ENCODE peak calls at places on chromosomes 11 and 22, in ten cellular contexts. B, N, K, W, R, A, L, Q, G and E are unnamed samples.

GRCh38 chr22:25672685-25673084 is 69.3 kb upstream of the MYO18B start:
- DNase-seq in W (no peak), R (no peak), A (no peak), G (no peak), N (no peak), K (no peak), L (no peak), Q (no peak), B (peak; percentile 73), E (no peak)

GRCh38 chr11:32448232-32448631 is 12.9 kb upstream of the WT1 start:
- DNase-seq in G (no peak), K (no peak), W (no peak), N (peak; percentile 79), A (no peak), Q (no peak), L (peak; percentile 19), B (no peak), R (peak; percentile 59), E (peak; percentile 82)

GRCh38 chr11:117690484-117691205 is 106.4 kb downstream of the DSCAML1 start:
- DNase-seq in K (no peak), A (no peak), G (no peak), Q (no peak), W (no peak), L (no peak), N (no peak), R (peak; percentile 1), B (no peak), E (no peak)

GRCh38 chr11:17267576-17267975 is 9.0 kb upstream of the NUCB2 start:
- DNase-seq in G (no peak), B (no peak), W (no peak), K (peak; percentile 28), R (peak; percentile 89), N (peak; percentile 1), A (no peak), Q (no peak), L (no peak), E (no peak)

GRCh38 chr11:86370171-86370570 is 4.5 kb upstream of the CCDC81 start:
- DNase-seq in G (no peak), N (no peak), A (no peak), L (no peak), B (no peak), R (no peak), Q (no peak), K (no peak), W (no peak), E (no peak)

GRCh38 chr11:18299724-18300123 is 22.2 kb downstream of the HPS5 start:
- DNase-seq in N (no peak), R (no peak), W (no peak), A (no peak), G (no peak), B (no peak), K (no peak), Q (no peak), L (no peak), E (no peak)

GRCh38 chr11:107699371-107700348 is 12.2 kb downstream of the SLN start:
- DNase-seq in A (no peak), W (no peak), Q (no peak), L (no peak), R (no peak), K (no peak), G (no peak), N (no peak), B (no peak), E (no peak)

GRCh38 chr11:94417386-94417987 is 16.3 kb upstream of the GPR83 start:
- DNase-seq in A (no peak), L (peak; percentile 31), Q (no peak), K (no peak), B (peak; percentile 69), R (peak; percentile 61), G (no peak), W (no peak), N (peak; percentile 66), E (peak; percentile 68)

GRCh38 chr11:17550455-17551346 is 3.6 kb downstream of the OTOG start:
- DNase-seq in K (no peak), G (no peak), N (no peak), R (no peak), B (no peak), W (peak; percentile 49), L (no peak), Q (no peak), A (no peak), E (no peak)

GRCh38 chr11:10436224-10436623 is 18.8 kb upstream of the AMPD3 start:
- DNase-seq in K (no peak), A (no peak), G (no peak), N (no peak), R (no peak), W (no peak), Q (no peak), B (no peak), L (no peak), E (no peak)

GRCh38 chr22:45090364-45090960 is 73.3 kb upstream of the NUP50 start:
- DNase-seq in Q (no peak), A (no peak), L (no peak), W (no peak), R (peak; percentile 25), K (peak; percentile 61), G (peak; percentile 54), B (peak; percentile 22), N (peak; percentile 85), E (no peak)